ENCODE peak calls at places on chromosomes 13 and 19, in five cellular contexts. O, J, H, P and I are unnamed samples.

GRCh38 chr13:75421987-75422386 is 60.0 kb downstream of the TBC1D4 start:
- DNase-seq in H (no peak), P (no peak), O (no peak), J (no peak), I (no peak)

GRCh38 chr19:38730731-38731589 is 13.3 kb downstream of the CAPN12 start:
- DNase-seq in O (no peak), H (no peak), J (no peak), P (no peak), I (no peak)

GRCh38 chr13:51380269-51380668 is 40.8 kb downstream of the SERPINE3 start:
- DNase-seq in P (no peak), J (no peak), H (no peak), O (no peak), I (no peak)

GRCh38 chr13:20145521-20145920 is 15.3 kb downstream of the GJA3 start:
- DNase-seq in J (no peak), P (no peak), O (no peak), H (no peak), I (no peak)

GRCh38 chr13:42041017-42041683 is 7.3 kb upstream of the DGKH start:
- DNase-seq in H (no peak), O (no peak), J (peak; percentile 55), P (peak; percentile 11), I (peak; percentile 76)

GRCh38 chr19:42412661-42413076 is 14.5 kb downstream of the LIPE start:
- DNase-seq in P (no peak), H (no peak), J (no peak), O (no peak), I (peak; percentile 46)

GRCh38 chr13:36352350-36352749 is 6.2 kb upstream of the SPART start:
- DNase-seq in O (no peak), H (no peak), J (no peak), P (no peak), I (no peak)

GRCh38 chr19:35211545-35212230 is 16.9 kb downstream of the FAM187B start:
- DNase-seq in J (no peak), P (no peak), O (peak; percentile 13), H (no peak), I (no peak)

GRCh38 chr13:72839831-72840426 is 58.0 kb downstream of the PIBF1 start:
- DNase-seq in O (peak; percentile 56), H (no peak), P (peak; percentile 3), J (peak; percentile 37), I (peak; percentile 56)

GRCh38 chr19:3358919-3359849 is 7.2 kb upstream of the NFIC start:
- DNase-seq in P (no peak), J (peak; percentile 83), H (no peak), O (no peak), I (peak; percentile 92)

GRCh38 chr19:3975144-3975543 is 4.2 kb upstream of the DAPK3 start:
- DNase-seq in J (no peak), P (no peak), O (no peak), H (no peak), I (no peak)

GRCh38 chr19:1507192-1507660 is 5.6 kb downstream of the ADAMTSL5 start:
- DNase-seq in P (no peak), H (no peak), O (no peak), J (no peak), I (no peak)

GRCh38 chr19:51002542-51003311 is 1.3 kb upstream of the KLK8 start:
- DNase-seq in P (no peak), H (peak; percentile 79), J (peak; percentile 97), O (no peak), I (peak; percentile 41)

GRCh38 chr19:10764340-10764894 is 46.5 kb downstream of the DNM2 start:
- DNase-seq in P (no peak), O (peak; percentile 96), J (no peak), H (no peak), I (no peak)

GRCh38 chr13:58452123-58452623 is 820.6 kb downstream of the PCDH17 start:
- DNase-seq in P (no peak), H (peak; percentile 5), J (no peak), O (peak; percentile 96), I (no peak)

GRCh38 chr13:46962286-46962941 is 65.6 kb upstream of the HTR2A start:
- DNase-seq in J (peak; percentile 13), O (no peak), H (no peak), P (no peak), I (no peak)

GRCh38 chr19:44706506-44707236 is 7.7 kb downstream of the CEACAM16 start:
- DNase-seq in P (no peak), O (no peak), J (no peak), H (no peak), I (no peak)

GRCh38 chr13:62906896-62907295 is 1491.2 kb upstream of the PCDH20 start:
- DNase-seq in H (no peak), O (no peak), J (no peak), P (no peak), I (no peak)

GRCh38 chr19:2081873-2082810 is 14.0 kb downstream of the MOB3A start:
- DNase-seq in P (no peak), O (no peak), H (no peak), J (no peak), I (peak; percentile 28)

GRCh38 chr19:48442116-48443035 is 3.4 kb upstream of the GRWD1 start:
- DNase-seq in J (no peak), O (no peak), H (no peak), P (no peak), I (no peak)

GRCh38 chr13:76516013-76516412 is 370.2 kb downstream of the KCTD12 start:
- DNase-seq in P (no peak), H (no peak), O (no peak), J (no peak), I (no peak)

DNA sequence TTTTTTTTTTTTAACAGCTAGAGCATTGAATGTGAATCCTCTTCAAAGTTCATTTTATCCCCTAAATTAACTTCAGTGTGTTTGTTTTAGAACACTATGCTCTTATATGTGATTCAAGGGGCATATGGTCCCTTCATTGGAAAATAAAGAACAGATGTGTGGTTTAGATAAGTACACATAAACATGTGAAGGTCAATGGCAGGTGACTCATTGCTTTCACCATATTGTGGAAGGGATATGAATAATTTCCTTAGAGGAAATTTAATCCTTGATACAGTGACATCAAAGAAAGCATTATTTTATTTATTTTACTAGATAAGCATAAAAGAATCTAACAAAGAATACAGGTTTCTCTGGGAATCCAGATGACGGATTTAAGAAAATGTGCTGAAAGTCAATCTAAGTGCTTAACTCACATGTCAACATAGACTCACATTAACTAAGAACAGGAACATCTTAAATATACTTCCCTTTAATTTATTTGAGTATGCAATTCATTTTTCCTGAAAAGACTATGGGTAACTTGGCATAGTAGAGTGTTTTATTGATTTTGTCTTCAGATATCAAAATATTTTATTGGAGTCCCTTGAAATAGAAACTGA is 373.4 kb downstream of the KCTD12 start:
- DNase-seq in O (no peak), J (no peak), P (no peak), H (no peak), I (peak; percentile 11)
- TF ChIP-seq JUND in O (no peak), J (no peak), P (no peak), H (no peak), I (peak; percentile 90)

DNA sequence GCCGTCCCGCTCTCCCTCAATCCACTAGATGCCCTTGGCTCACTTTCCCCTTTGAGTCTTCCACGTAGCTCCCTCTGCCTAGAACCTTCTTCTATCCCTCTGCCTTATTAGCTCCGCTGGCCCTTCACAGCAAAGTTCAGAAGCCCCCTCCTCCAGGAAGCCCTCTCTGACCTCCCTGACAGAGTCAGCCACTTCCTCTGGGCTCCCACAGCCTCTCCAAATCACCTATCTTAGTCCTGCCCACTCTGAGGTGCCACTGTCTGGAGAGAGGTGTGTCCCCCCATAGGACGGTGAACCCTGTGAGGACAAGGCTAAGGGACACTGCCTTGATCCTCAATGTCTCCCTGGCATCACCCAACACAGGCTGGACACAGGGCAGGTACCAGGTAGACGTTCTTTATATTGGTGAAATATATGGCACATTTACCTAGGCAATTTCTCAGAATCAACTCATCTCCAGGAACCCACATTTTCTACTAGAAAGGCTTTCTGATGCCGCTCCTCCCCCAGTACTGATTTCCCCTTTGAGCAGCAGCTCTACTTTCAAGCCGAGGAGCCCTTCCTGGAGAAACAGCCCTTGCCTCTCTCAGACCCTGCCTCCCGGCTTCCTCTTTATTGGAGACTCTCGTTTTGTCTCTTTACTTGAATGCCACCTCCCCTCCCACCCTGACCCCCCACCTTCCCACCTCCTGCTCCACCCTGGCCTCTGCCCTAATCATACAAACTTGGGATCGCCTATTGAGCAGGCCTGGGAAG is 3.4 kb upstream of the TGFB1 start:
- DNase-seq in O (no peak), P (no peak), J (no peak), H (no peak), I (peak; percentile 3)
- TF ChIP-seq GABPA in O (no peak), P (no peak), J (no peak), H (no peak), I (no peak)

GRCh38 chr19:17748884-17749638 is 2.2 kb upstream of the FCHO1 start:
- DNase-seq in P (no peak), O (no peak), J (no peak), H (no peak), I (no peak)

GRCh38 chr19:17751912-17752273 is 616 bp downstream of the FCHO1 start:
- DNase-seq in J (no peak), P (peak; percentile 46), H (no peak), O (no peak), I (no peak)

GRCh38 chr19:17752865-17753639 is 1.8 kb downstream of the FCHO1 start:
- DNase-seq in O (no peak), P (no peak), H (no peak), J (no peak), I (no peak)

GRCh38 chr19:17749912-17750317 is 1.4 kb upstream of the FCHO1 start:
- DNase-seq in J (peak; percentile 72), H (no peak), O (no peak), P (no peak), I (no peak)

GRCh38 chr19:17751103-17751911 is at the start of gene FCHO1:
- DNase-seq in H (no peak), J (peak; percentile 91), P (peak; percentile 87), O (peak; percentile 45), I (no peak)
- TF ChIP-seq JUND in H (no peak), J (peak; percentile 51), P (no peak), O (no peak), I (no peak)

DNA sequence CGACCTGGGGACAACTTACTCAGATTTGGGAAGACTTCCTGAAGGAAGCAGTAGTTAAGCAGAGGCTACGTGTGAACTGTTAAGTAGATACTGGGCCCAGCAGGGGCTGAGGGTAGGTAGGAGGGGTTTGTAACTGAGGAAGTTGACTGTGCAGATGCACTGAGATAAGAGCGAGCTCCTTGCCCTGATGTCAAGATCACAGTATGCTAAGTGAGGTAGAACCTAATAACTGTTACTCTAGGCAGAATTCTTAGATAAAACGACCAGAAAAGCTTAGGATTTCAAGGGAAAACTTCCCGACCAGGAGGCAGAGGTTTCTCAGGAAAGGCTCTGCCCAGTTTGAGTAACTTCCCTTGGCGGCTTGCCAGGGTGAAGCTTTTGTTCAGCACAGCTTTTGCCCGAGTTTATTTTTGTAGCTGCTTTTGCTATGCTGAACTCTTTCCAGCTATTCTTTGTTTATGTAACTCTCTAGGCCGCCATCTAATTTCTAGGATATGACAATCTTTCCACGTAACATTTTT is 632.1 kb downstream of the DIAPH3 start:
- DNase-seq in P (no peak), O (peak; percentile 3), J (peak; percentile 79), H (no peak), I (no peak)
- TF ChIP-seq GABPA in P (no peak), O (no peak), J (no peak), H (no peak), I (no peak)

DNA sequence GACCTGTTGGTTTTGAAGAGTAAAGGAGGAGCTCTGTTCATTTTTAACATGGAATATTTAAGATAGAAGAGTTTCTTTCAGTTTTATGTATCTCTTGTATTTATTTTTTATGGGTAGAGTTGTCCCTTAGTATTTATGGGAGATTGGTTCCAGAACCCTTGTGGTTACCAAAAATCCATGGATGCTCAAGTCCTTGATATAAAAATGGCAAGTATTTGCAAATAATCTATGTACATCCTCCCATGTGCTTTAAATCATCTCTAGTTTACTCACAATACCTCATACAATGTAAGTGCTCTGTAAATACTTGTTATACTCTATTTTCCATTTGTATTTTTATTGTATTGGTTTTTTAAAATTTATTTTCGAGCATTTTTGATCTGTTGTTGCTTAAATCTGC is 63.1 kb downstream of the TM9SF2 start:
- DNase-seq in J (no peak), P (no peak), H (no peak), O (no peak), I (no peak)
- TF ChIP-seq JUND in J (no peak), P (no peak), H (no peak), O (no peak), I (no peak)